ENCODE peak calls at places on chromosome 17, in nine cellular contexts. One of them, this sample, is unnamed.

GRCh38 chr17:48011405-48012150 is 26.0 kb downstream of the COPZ2 start:
- DNase-seq in left ventricle myocardium inferior: no peak
- DNase-seq in iris pigment epithelial cell: no peak
- DNase-seq in stimulated activated naive CD8-positive, alpha-beta T cell treated with anti-CD3 and anti-CD28 coated beads, Interleukin-15, Interleukin-2, amounts not matched to agents 100 U/mL and 50 U/mL, for 24 hours: peak
- DNase-seq in naive thymus-derived CD4-positive, alpha-beta T cell: peak
- DNase-seq in heart right ventricle: no peak
- DNase-seq in stimulated activated CD4-positive, alpha-beta T cell treated with anti-CD3 and anti-CD28 coated beads, Interleukin-15, amount 100 ng/mL, for 1 hour: no peak
- DNase-seq in iPS DF 6.9: no peak
- DNase-seq in glutamatergic neuron: peak
- DNase-seq in this sample: no peak

GRCh38 chr17:259341-259976 is 78.0 kb upstream of the DOC2B start:
- DNase-seq in naive thymus-derived CD4-positive, alpha-beta T cell: no peak
- DNase-seq in heart right ventricle: no peak
- DNase-seq in stimulated activated CD4-positive, alpha-beta T cell treated with anti-CD3 and anti-CD28 coated beads, Interleukin-15, amount 100 ng/mL, for 1 hour: no peak
- DNase-seq in stimulated activated naive CD8-positive, alpha-beta T cell treated with anti-CD3 and anti-CD28 coated beads, Interleukin-15, Interleukin-2, amounts not matched to agents 100 U/mL and 50 U/mL, for 24 hours: no peak
- DNase-seq in left ventricle myocardium inferior: no peak
- DNase-seq in iris pigment epithelial cell: no peak
- DNase-seq in glutamatergic neuron: no peak
- DNase-seq in iPS DF 6.9: no peak
- DNase-seq in this sample: peak

GRCh38 chr17:69654981-69655581 is 240.6 kb downstream of the MAP2K6 start:
- DNase-seq in left ventricle myocardium inferior: no peak
- DNase-seq in iPS DF 6.9: no peak
- DNase-seq in stimulated activated naive CD8-positive, alpha-beta T cell treated with anti-CD3 and anti-CD28 coated beads, Interleukin-15, Interleukin-2, amounts not matched to agents 100 U/mL and 50 U/mL, for 24 hours: no peak
- DNase-seq in glutamatergic neuron: no peak
- DNase-seq in naive thymus-derived CD4-positive, alpha-beta T cell: no peak
- DNase-seq in stimulated activated CD4-positive, alpha-beta T cell treated with anti-CD3 and anti-CD28 coated beads, Interleukin-15, amount 100 ng/mL, for 1 hour: no peak
- DNase-seq in iris pigment epithelial cell: peak
- DNase-seq in heart right ventricle: no peak
- DNase-seq in this sample: no peak

GRCh38 chr17:29155235-29155965 is 24.8 kb downstream of the MYO18A start:
- DNase-seq in glutamatergic neuron: no peak
- DNase-seq in naive thymus-derived CD4-positive, alpha-beta T cell: no peak
- DNase-seq in stimulated activated naive CD8-positive, alpha-beta T cell treated with anti-CD3 and anti-CD28 coated beads, Interleukin-15, Interleukin-2, amounts not matched to agents 100 U/mL and 50 U/mL, for 24 hours: peak
- DNase-seq in heart right ventricle: no peak
- DNase-seq in left ventricle myocardium inferior: no peak
- DNase-seq in iPS DF 6.9: no peak
- DNase-seq in stimulated activated CD4-positive, alpha-beta T cell treated with anti-CD3 and anti-CD28 coated beads, Interleukin-15, amount 100 ng/mL, for 1 hour: no peak
- DNase-seq in iris pigment epithelial cell: peak
- DNase-seq in this sample: no peak

GRCh38 chr17:69450857-69451410 is 36.4 kb downstream of the MAP2K6 start:
- DNase-seq in naive thymus-derived CD4-positive, alpha-beta T cell: no peak
- DNase-seq in stimulated activated naive CD8-positive, alpha-beta T cell treated with anti-CD3 and anti-CD28 coated beads, Interleukin-15, Interleukin-2, amounts not matched to agents 100 U/mL and 50 U/mL, for 24 hours: no peak
- DNase-seq in left ventricle myocardium inferior: no peak
- DNase-seq in heart right ventricle: no peak
- DNase-seq in iris pigment epithelial cell: peak
- DNase-seq in stimulated activated CD4-positive, alpha-beta T cell treated with anti-CD3 and anti-CD28 coated beads, Interleukin-15, amount 100 ng/mL, for 1 hour: no peak
- DNase-seq in glutamatergic neuron: no peak
- DNase-seq in iPS DF 6.9: no peak
- DNase-seq in this sample: no peak

GRCh38 chr17:21275579-21276339 is 8.8 kb upstream of the MAP2K3 start:
- DNase-seq in stimulated activated naive CD8-positive, alpha-beta T cell treated with anti-CD3 and anti-CD28 coated beads, Interleukin-15, Interleukin-2, amounts not matched to agents 100 U/mL and 50 U/mL, for 24 hours: peak
- DNase-seq in iris pigment epithelial cell: peak
- DNase-seq in stimulated activated CD4-positive, alpha-beta T cell treated with anti-CD3 and anti-CD28 coated beads, Interleukin-15, amount 100 ng/mL, for 1 hour: peak
- DNase-seq in iPS DF 6.9: peak
- DNase-seq in left ventricle myocardium inferior: peak
- DNase-seq in heart right ventricle: peak
- DNase-seq in glutamatergic neuron: peak
- DNase-seq in naive thymus-derived CD4-positive, alpha-beta T cell: peak
- DNase-seq in this sample: peak

GRCh38 chr17:57956311-57957119 is 1.3 kb upstream of the CUEDC1 start:
- DNase-seq in stimulated activated naive CD8-positive, alpha-beta T cell treated with anti-CD3 and anti-CD28 coated beads, Interleukin-15, Interleukin-2, amounts not matched to agents 100 U/mL and 50 U/mL, for 24 hours: peak
- DNase-seq in iris pigment epithelial cell: no peak
- DNase-seq in heart right ventricle: no peak
- DNase-seq in left ventricle myocardium inferior: no peak
- DNase-seq in naive thymus-derived CD4-positive, alpha-beta T cell: peak
- DNase-seq in stimulated activated CD4-positive, alpha-beta T cell treated with anti-CD3 and anti-CD28 coated beads, Interleukin-15, amount 100 ng/mL, for 1 hour: no peak
- DNase-seq in glutamatergic neuron: no peak
- DNase-seq in iPS DF 6.9: no peak
- DNase-seq in this sample: no peak

GRCh38 chr17:14784997-14785696 is 480.0 kb downstream of the PMP22 start:
- DNase-seq in left ventricle myocardium inferior: no peak
- DNase-seq in stimulated activated naive CD8-positive, alpha-beta T cell treated with anti-CD3 and anti-CD28 coated beads, Interleukin-15, Interleukin-2, amounts not matched to agents 100 U/mL and 50 U/mL, for 24 hours: peak
- DNase-seq in naive thymus-derived CD4-positive, alpha-beta T cell: peak
- DNase-seq in heart right ventricle: no peak
- DNase-seq in stimulated activated CD4-positive, alpha-beta T cell treated with anti-CD3 and anti-CD28 coated beads, Interleukin-15, amount 100 ng/mL, for 1 hour: no peak
- DNase-seq in iPS DF 6.9: no peak
- DNase-seq in glutamatergic neuron: no peak
- DNase-seq in iris pigment epithelial cell: no peak
- DNase-seq in this sample: no peak

GRCh38 chr17:59838196-59838911 is 54.4 kb downstream of the TUBD1 start:
- DNase-seq in naive thymus-derived CD4-positive, alpha-beta T cell: no peak
- DNase-seq in heart right ventricle: no peak
- DNase-seq in stimulated activated CD4-positive, alpha-beta T cell treated with anti-CD3 and anti-CD28 coated beads, Interleukin-15, amount 100 ng/mL, for 1 hour: no peak
- DNase-seq in iPS DF 6.9: no peak
- DNase-seq in iris pigment epithelial cell: peak
- DNase-seq in left ventricle myocardium inferior: no peak
- DNase-seq in glutamatergic neuron: no peak
- DNase-seq in stimulated activated naive CD8-positive, alpha-beta T cell treated with anti-CD3 and anti-CD28 coated beads, Interleukin-15, Interleukin-2, amounts not matched to agents 100 U/mL and 50 U/mL, for 24 hours: peak
- DNase-seq in this sample: no peak

GRCh38 chr17:39027037-39027436 is 59.8 kb upstream of the FBXO47 start:
- DNase-seq in iris pigment epithelial cell: no peak
- DNase-seq in left ventricle myocardium inferior: peak
- DNase-seq in glutamatergic neuron: peak
- DNase-seq in iPS DF 6.9: no peak
- DNase-seq in stimulated activated naive CD8-positive, alpha-beta T cell treated with anti-CD3 and anti-CD28 coated beads, Interleukin-15, Interleukin-2, amounts not matched to agents 100 U/mL and 50 U/mL, for 24 hours: peak
- DNase-seq in naive thymus-derived CD4-positive, alpha-beta T cell: peak
- DNase-seq in stimulated activated CD4-positive, alpha-beta T cell treated with anti-CD3 and anti-CD28 coated beads, Interleukin-15, amount 100 ng/mL, for 1 hour: no peak
- DNase-seq in heart right ventricle: peak
- DNase-seq in this sample: peak

GRCh38 chr17:48059125-48059668 is 11.0 kb downstream of the NFE2L1 start:
- DNase-seq in naive thymus-derived CD4-positive, alpha-beta T cell: no peak
- DNase-seq in left ventricle myocardium inferior: no peak
- DNase-seq in heart right ventricle: no peak
- DNase-seq in iPS DF 6.9: no peak
- DNase-seq in glutamatergic neuron: no peak
- DNase-seq in iris pigment epithelial cell: no peak
- DNase-seq in stimulated activated CD4-positive, alpha-beta T cell treated with anti-CD3 and anti-CD28 coated beads, Interleukin-15, amount 100 ng/mL, for 1 hour: no peak
- DNase-seq in stimulated activated naive CD8-positive, alpha-beta T cell treated with anti-CD3 and anti-CD28 coated beads, Interleukin-15, Interleukin-2, amounts not matched to agents 100 U/mL and 50 U/mL, for 24 hours: no peak
- DNase-seq in this sample: no peak

GRCh38 chr17:42521036-42521435 is 15.0 kb upstream of the NAGLU start:
- DNase-seq in naive thymus-derived CD4-positive, alpha-beta T cell: no peak
- DNase-seq in stimulated activated naive CD8-positive, alpha-beta T cell treated with anti-CD3 and anti-CD28 coated beads, Interleukin-15, Interleukin-2, amounts not matched to agents 100 U/mL and 50 U/mL, for 24 hours: no peak
- DNase-seq in left ventricle myocardium inferior: no peak
- DNase-seq in glutamatergic neuron: no peak
- DNase-seq in stimulated activated CD4-positive, alpha-beta T cell treated with anti-CD3 and anti-CD28 coated beads, Interleukin-15, amount 100 ng/mL, for 1 hour: no peak
- DNase-seq in heart right ventricle: no peak
- DNase-seq in iPS DF 6.9: no peak
- DNase-seq in iris pigment epithelial cell: no peak
- DNase-seq in this sample: no peak

GRCh38 chr17:50620848-50621247 is 13.8 kb upstream of the ABCC3 start:
- DNase-seq in naive thymus-derived CD4-positive, alpha-beta T cell: no peak
- DNase-seq in heart right ventricle: no peak
- DNase-seq in glutamatergic neuron: peak
- DNase-seq in stimulated activated naive CD8-positive, alpha-beta T cell treated with anti-CD3 and anti-CD28 coated beads, Interleukin-15, Interleukin-2, amounts not matched to agents 100 U/mL and 50 U/mL, for 24 hours: no peak
- DNase-seq in stimulated activated CD4-positive, alpha-beta T cell treated with anti-CD3 and anti-CD28 coated beads, Interleukin-15, amount 100 ng/mL, for 1 hour: no peak
- DNase-seq in iPS DF 6.9: no peak
- DNase-seq in iris pigment epithelial cell: no peak
- DNase-seq in left ventricle myocardium inferior: no peak
- DNase-seq in this sample: no peak

GRCh38 chr17:21464611-21465021 is 88.5 kb downstream of the KCNJ12 start:
- DNase-seq in stimulated activated naive CD8-positive, alpha-beta T cell treated with anti-CD3 and anti-CD28 coated beads, Interleukin-15, Interleukin-2, amounts not matched to agents 100 U/mL and 50 U/mL, for 24 hours: no peak
- DNase-seq in left ventricle myocardium inferior: no peak
- DNase-seq in iPS DF 6.9: no peak
- DNase-seq in iris pigment epithelial cell: no peak
- DNase-seq in heart right ventricle: no peak
- DNase-seq in stimulated activated CD4-positive, alpha-beta T cell treated with anti-CD3 and anti-CD28 coated beads, Interleukin-15, amount 100 ng/mL, for 1 hour: no peak
- DNase-seq in glutamatergic neuron: no peak
- DNase-seq in naive thymus-derived CD4-positive, alpha-beta T cell: no peak
- DNase-seq in this sample: no peak

GRCh38 chr17:79625706-79626105 is 14.9 kb upstream of the RBFOX3 start:
- DNase-seq in stimulated activated naive CD8-positive, alpha-beta T cell treated with anti-CD3 and anti-CD28 coated beads, Interleukin-15, Interleukin-2, amounts not matched to agents 100 U/mL and 50 U/mL, for 24 hours: no peak
- DNase-seq in stimulated activated CD4-positive, alpha-beta T cell treated with anti-CD3 and anti-CD28 coated beads, Interleukin-15, amount 100 ng/mL, for 1 hour: no peak
- DNase-seq in glutamatergic neuron: no peak
- DNase-seq in iPS DF 6.9: no peak
- DNase-seq in naive thymus-derived CD4-positive, alpha-beta T cell: no peak
- DNase-seq in left ventricle myocardium inferior: peak
- DNase-seq in iris pigment epithelial cell: no peak
- DNase-seq in heart right ventricle: peak
- DNase-seq in this sample: no peak

GRCh38 chr17:28712037-28712704 is 483 bp upstream of the PROCA1 start:
- DNase-seq in left ventricle myocardium inferior: peak
- DNase-seq in heart right ventricle: peak
- DNase-seq in glutamatergic neuron: peak
- DNase-seq in stimulated activated naive CD8-positive, alpha-beta T cell treated with anti-CD3 and anti-CD28 coated beads, Interleukin-15, Interleukin-2, amounts not matched to agents 100 U/mL and 50 U/mL, for 24 hours: peak
- DNase-seq in naive thymus-derived CD4-positive, alpha-beta T cell: peak
- DNase-seq in stimulated activated CD4-positive, alpha-beta T cell treated with anti-CD3 and anti-CD28 coated beads, Interleukin-15, amount 100 ng/mL, for 1 hour: peak
- DNase-seq in iPS DF 6.9: no peak
- DNase-seq in iris pigment epithelial cell: no peak
- DNase-seq in this sample: no peak

GRCh38 chr17:46769531-46770438 is 48.7 kb downstream of the WNT3 start:
- DNase-seq in heart right ventricle: no peak
- DNase-seq in glutamatergic neuron: no peak
- DNase-seq in stimulated activated CD4-positive, alpha-beta T cell treated with anti-CD3 and anti-CD28 coated beads, Interleukin-15, amount 100 ng/mL, for 1 hour: no peak
- DNase-seq in stimulated activated naive CD8-positive, alpha-beta T cell treated with anti-CD3 and anti-CD28 coated beads, Interleukin-15, Interleukin-2, amounts not matched to agents 100 U/mL and 50 U/mL, for 24 hours: peak
- DNase-seq in iris pigment epithelial cell: peak
- DNase-seq in left ventricle myocardium inferior: no peak
- DNase-seq in iPS DF 6.9: no peak
- DNase-seq in naive thymus-derived CD4-positive, alpha-beta T cell: no peak
- DNase-seq in this sample: no peak

GRCh38 chr17:62807812-62808575 is at the start of gene MARCHF10:
- DNase-seq in glutamatergic neuron: peak
- DNase-seq in heart right ventricle: no peak
- DNase-seq in left ventricle myocardium inferior: no peak
- DNase-seq in naive thymus-derived CD4-positive, alpha-beta T cell: peak
- DNase-seq in stimulated activated naive CD8-positive, alpha-beta T cell treated with anti-CD3 and anti-CD28 coated beads, Interleukin-15, Interleukin-2, amounts not matched to agents 100 U/mL and 50 U/mL, for 24 hours: peak
- DNase-seq in stimulated activated CD4-positive, alpha-beta T cell treated with anti-CD3 and anti-CD28 coated beads, Interleukin-15, amount 100 ng/mL, for 1 hour: no peak
- DNase-seq in iris pigment epithelial cell: no peak
- DNase-seq in iPS DF 6.9: no peak
- DNase-seq in this sample: no peak

GRCh38 chr17:14351493-14351892 is 50.6 kb downstream of the HS3ST3B1 start:
- DNase-seq in heart right ventricle: no peak
- DNase-seq in left ventricle myocardium inferior: no peak
- DNase-seq in glutamatergic neuron: no peak
- DNase-seq in stimulated activated naive CD8-positive, alpha-beta T cell treated with anti-CD3 and anti-CD28 coated beads, Interleukin-15, Interleukin-2, amounts not matched to agents 100 U/mL and 50 U/mL, for 24 hours: no peak
- DNase-seq in iris pigment epithelial cell: no peak
- DNase-seq in stimulated activated CD4-positive, alpha-beta T cell treated with anti-CD3 and anti-CD28 coated beads, Interleukin-15, amount 100 ng/mL, for 1 hour: no peak
- DNase-seq in naive thymus-derived CD4-positive, alpha-beta T cell: no peak
- DNase-seq in iPS DF 6.9: no peak
- DNase-seq in this sample: no peak

GRCh38 chr17:1169913-1170312 is 9.9 kb downstream of the ABR start:
- DNase-seq in iris pigment epithelial cell: no peak
- DNase-seq in stimulated activated CD4-positive, alpha-beta T cell treated with anti-CD3 and anti-CD28 coated beads, Interleukin-15, amount 100 ng/mL, for 1 hour: no peak
- DNase-seq in iPS DF 6.9: no peak
- DNase-seq in glutamatergic neuron: no peak
- DNase-seq in heart right ventricle: no peak
- DNase-seq in left ventricle myocardium inferior: no peak
- DNase-seq in stimulated activated naive CD8-positive, alpha-beta T cell treated with anti-CD3 and anti-CD28 coated beads, Interleukin-15, Interleukin-2, amounts not matched to agents 100 U/mL and 50 U/mL, for 24 hours: no peak
- DNase-seq in naive thymus-derived CD4-positive, alpha-beta T cell: no peak
- DNase-seq in this sample: no peak

GRCh38 chr17:40458001-40458791 is 14.9 kb downstream of the IGFBP4 start:
- DNase-seq in naive thymus-derived CD4-positive, alpha-beta T cell: no peak
- DNase-seq in stimulated activated naive CD8-positive, alpha-beta T cell treated with anti-CD3 and anti-CD28 coated beads, Interleukin-15, Interleukin-2, amounts not matched to agents 100 U/mL and 50 U/mL, for 24 hours: no peak
- DNase-seq in iPS DF 6.9: no peak
- DNase-seq in iris pigment epithelial cell: peak
- DNase-seq in stimulated activated CD4-positive, alpha-beta T cell treated with anti-CD3 and anti-CD28 coated beads, Interleukin-15, amount 100 ng/mL, for 1 hour: no peak
- DNase-seq in left ventricle myocardium inferior: no peak
- DNase-seq in glutamatergic neuron: peak
- DNase-seq in heart right ventricle: peak
- DNase-seq in this sample: no peak

GRCh38 chr17:20073056-20073979 is 64.2 kb downstream of the SPECC1 start:
- DNase-seq in iris pigment epithelial cell: peak
- DNase-seq in left ventricle myocardium inferior: peak
- DNase-seq in heart right ventricle: peak
- DNase-seq in naive thymus-derived CD4-positive, alpha-beta T cell: peak
- DNase-seq in stimulated activated naive CD8-positive, alpha-beta T cell treated with anti-CD3 and anti-CD28 coated beads, Interleukin-15, Interleukin-2, amounts not matched to agents 100 U/mL and 50 U/mL, for 24 hours: peak
- DNase-seq in stimulated activated CD4-positive, alpha-beta T cell treated with anti-CD3 and anti-CD28 coated beads, Interleukin-15, amount 100 ng/mL, for 1 hour: no peak
- DNase-seq in glutamatergic neuron: no peak
- DNase-seq in iPS DF 6.9: no peak
- DNase-seq in this sample: peak

GRCh38 chr17:41404024-41404651 is 6.7 kb upstream of the KRT31 start:
- DNase-seq in naive thymus-derived CD4-positive, alpha-beta T cell: no peak
- DNase-seq in stimulated activated CD4-positive, alpha-beta T cell treated with anti-CD3 and anti-CD28 coated beads, Interleukin-15, amount 100 ng/mL, for 1 hour: no peak
- DNase-seq in heart right ventricle: peak
- DNase-seq in left ventricle myocardium inferior: no peak
- DNase-seq in iris pigment epithelial cell: peak
- DNase-seq in iPS DF 6.9: no peak
- DNase-seq in glutamatergic neuron: no peak
- DNase-seq in stimulated activated naive CD8-positive, alpha-beta T cell treated with anti-CD3 and anti-CD28 coated beads, Interleukin-15, Interleukin-2, amounts not matched to agents 100 U/mL and 50 U/mL, for 24 hours: peak
- DNase-seq in this sample: no peak

GRCh38 chr17:22512997-22513538 is 820.7 kb downstream of the KCNJ18 start:
- DNase-seq in iris pigment epithelial cell: no peak
- DNase-seq in naive thymus-derived CD4-positive, alpha-beta T cell: no peak
- DNase-seq in iPS DF 6.9: no peak
- DNase-seq in glutamatergic neuron: no peak
- DNase-seq in left ventricle myocardium inferior: no peak
- DNase-seq in stimulated activated naive CD8-positive, alpha-beta T cell treated with anti-CD3 and anti-CD28 coated beads, Interleukin-15, Interleukin-2, amounts not matched to agents 100 U/mL and 50 U/mL, for 24 hours: no peak
- DNase-seq in stimulated activated CD4-positive, alpha-beta T cell treated with anti-CD3 and anti-CD28 coated beads, Interleukin-15, amount 100 ng/mL, for 1 hour: no peak
- DNase-seq in heart right ventricle: no peak
- DNase-seq in this sample: no peak

GRCh38 chr17:43574348-43574747 is 28.2 kb upstream of the ETV4 start:
- DNase-seq in naive thymus-derived CD4-positive, alpha-beta T cell: no peak
- DNase-seq in heart right ventricle: no peak
- DNase-seq in stimulated activated CD4-positive, alpha-beta T cell treated with anti-CD3 and anti-CD28 coated beads, Interleukin-15, amount 100 ng/mL, for 1 hour: no peak
- DNase-seq in iris pigment epithelial cell: no peak
- DNase-seq in left ventricle myocardium inferior: no peak
- DNase-seq in stimulated activated naive CD8-positive, alpha-beta T cell treated with anti-CD3 and anti-CD28 coated beads, Interleukin-15, Interleukin-2, amounts not matched to agents 100 U/mL and 50 U/mL, for 24 hours: no peak
- DNase-seq in glutamatergic neuron: no peak
- DNase-seq in iPS DF 6.9: no peak
- DNase-seq in this sample: no peak

This sample was measured in Ammon's horn.